ENCODE peak calls at places on chromosomes 5 and 9, in five cellular contexts. One of them, this sample, is unnamed.

GRCh38 chr5:57986746-57987145 is 473.1 kb downstream of the PLK2 start:
- DNase-seq in effector memory CD4-positive, alpha-beta T cell: no peak
- DNase-seq in uterus: peak; percentile 18
- DNase-seq in fibroblast of the aortic adventitia: peak; percentile 40
- DNase-seq in spleen: no peak
- DNase-seq in this sample: no peak

GRCh38 chr5:80143491-80143890 is 108.3 kb downstream of the THBS4 start:
- DNase-seq in effector memory CD4-positive, alpha-beta T cell: no peak
- DNase-seq in uterus: no peak
- DNase-seq in fibroblast of the aortic adventitia: no peak
- DNase-seq in spleen: peak; percentile 77
- DNase-seq in this sample: no peak

GRCh38 chr5:79510638-79511037 is 3.3 kb downstream of the HOMER1 start:
- DNase-seq in effector memory CD4-positive, alpha-beta T cell: no peak
- DNase-seq in uterus: no peak
- DNase-seq in fibroblast of the aortic adventitia: no peak
- DNase-seq in spleen: no peak
- DNase-seq in this sample: no peak

GRCh38 chr9:128946945-128947422 is 419 bp downstream of the DOLK start:
- DNase-seq in effector memory CD4-positive, alpha-beta T cell: no peak
- DNase-seq in uterus: no peak
- DNase-seq in fibroblast of the aortic adventitia: peak; percentile 28
- DNase-seq in spleen: no peak
- DNase-seq in this sample: no peak

GRCh38 chr5:902129-902916 is 9.6 kb downstream of the TRIP13 start:
- DNase-seq in effector memory CD4-positive, alpha-beta T cell: no peak
- DNase-seq in uterus: peak; percentile 3
- DNase-seq in fibroblast of the aortic adventitia: no peak
- DNase-seq in spleen: peak; percentile 55
- DNase-seq in this sample: no peak

GRCh38 chr5:83077662-83078261 is 415 bp downstream of the XRCC4 start:
- DNase-seq in effector memory CD4-positive, alpha-beta T cell: no peak
- DNase-seq in uterus: no peak
- DNase-seq in fibroblast of the aortic adventitia: no peak
- DNase-seq in spleen: no peak
- DNase-seq in this sample: peak; percentile 15

GRCh38 chr5:174827521-174827920 is 103.1 kb downstream of the MSX2 start:
- DNase-seq in effector memory CD4-positive, alpha-beta T cell: no peak
- DNase-seq in uterus: no peak
- DNase-seq in fibroblast of the aortic adventitia: peak; percentile 29
- DNase-seq in spleen: no peak
- DNase-seq in this sample: no peak

GRCh38 chr9:129405089-129405830 is 215.6 kb downstream of the C9orf50 start:
- DNase-seq in effector memory CD4-positive, alpha-beta T cell: no peak
- DNase-seq in uterus: no peak
- DNase-seq in fibroblast of the aortic adventitia: peak; percentile 68
- DNase-seq in spleen: peak; percentile 47
- DNase-seq in this sample: no peak

GRCh38 chr9:20692554-20692953 is 8.5 kb downstream of the FOCAD start:
- DNase-seq in effector memory CD4-positive, alpha-beta T cell: no peak
- DNase-seq in uterus: no peak
- DNase-seq in fibroblast of the aortic adventitia: no peak
- DNase-seq in spleen: no peak
- DNase-seq in this sample: no peak

GRCh38 chr9:137828527-137829259 is 48.9 kb upstream of the CACNA1B start:
- DNase-seq in effector memory CD4-positive, alpha-beta T cell: no peak
- DNase-seq in uterus: no peak
- DNase-seq in fibroblast of the aortic adventitia: peak; percentile 4
- DNase-seq in spleen: no peak
- DNase-seq in this sample: no peak

GRCh38 chr5:89260254-89260653 is 377.3 kb upstream of the MEF2C start:
- DNase-seq in effector memory CD4-positive, alpha-beta T cell: no peak
- DNase-seq in uterus: no peak
- DNase-seq in fibroblast of the aortic adventitia: peak; percentile 58
- DNase-seq in spleen: no peak
- DNase-seq in this sample: no peak

GRCh38 chr5:181052526-181052927 is 12.5 kb downstream of the BTNL9 start:
- DNase-seq in effector memory CD4-positive, alpha-beta T cell: no peak
- DNase-seq in uterus: no peak
- DNase-seq in fibroblast of the aortic adventitia: no peak
- DNase-seq in spleen: peak; percentile 80
- DNase-seq in this sample: no peak

GRCh38 chr9:132632426-132632825 is 37.4 kb downstream of the DDX31 start:
- DNase-seq in effector memory CD4-positive, alpha-beta T cell: no peak
- DNase-seq in uterus: no peak
- DNase-seq in fibroblast of the aortic adventitia: no peak
- DNase-seq in spleen: no peak
- DNase-seq in this sample: no peak

GRCh38 chr9:124884376-124884775 is 22.4 kb downstream of the ARPC5L start:
- DNase-seq in effector memory CD4-positive, alpha-beta T cell: no peak
- DNase-seq in uterus: no peak
- DNase-seq in fibroblast of the aortic adventitia: no peak
- DNase-seq in spleen: no peak
- DNase-seq in this sample: no peak

GRCh38 chr5:176741566-176742211 is 68.7 kb upstream of the UNC5A start:
- DNase-seq in effector memory CD4-positive, alpha-beta T cell: no peak
- DNase-seq in uterus: no peak
- DNase-seq in fibroblast of the aortic adventitia: no peak
- DNase-seq in spleen: peak; percentile 25
- DNase-seq in this sample: no peak

GRCh38 chr9:34498511-34498910 is 24.3 kb downstream of the ENHO start:
- DNase-seq in effector memory CD4-positive, alpha-beta T cell: no peak
- DNase-seq in uterus: no peak
- DNase-seq in fibroblast of the aortic adventitia: no peak
- DNase-seq in spleen: peak; percentile 32
- DNase-seq in this sample: no peak

GRCh38 chr9:110261631-110262030 is 5.3 kb upstream of the TXN start:
- DNase-seq in effector memory CD4-positive, alpha-beta T cell: no peak
- DNase-seq in uterus: no peak
- DNase-seq in fibroblast of the aortic adventitia: no peak
- DNase-seq in spleen: no peak
- DNase-seq in this sample: no peak

GRCh38 chr9:36396985-36397384 is 3.1 kb downstream of the RNF38 start:
- DNase-seq in effector memory CD4-positive, alpha-beta T cell: no peak
- DNase-seq in uterus: no peak
- DNase-seq in fibroblast of the aortic adventitia: no peak
- DNase-seq in spleen: no peak
- DNase-seq in this sample: no peak

DNA sequence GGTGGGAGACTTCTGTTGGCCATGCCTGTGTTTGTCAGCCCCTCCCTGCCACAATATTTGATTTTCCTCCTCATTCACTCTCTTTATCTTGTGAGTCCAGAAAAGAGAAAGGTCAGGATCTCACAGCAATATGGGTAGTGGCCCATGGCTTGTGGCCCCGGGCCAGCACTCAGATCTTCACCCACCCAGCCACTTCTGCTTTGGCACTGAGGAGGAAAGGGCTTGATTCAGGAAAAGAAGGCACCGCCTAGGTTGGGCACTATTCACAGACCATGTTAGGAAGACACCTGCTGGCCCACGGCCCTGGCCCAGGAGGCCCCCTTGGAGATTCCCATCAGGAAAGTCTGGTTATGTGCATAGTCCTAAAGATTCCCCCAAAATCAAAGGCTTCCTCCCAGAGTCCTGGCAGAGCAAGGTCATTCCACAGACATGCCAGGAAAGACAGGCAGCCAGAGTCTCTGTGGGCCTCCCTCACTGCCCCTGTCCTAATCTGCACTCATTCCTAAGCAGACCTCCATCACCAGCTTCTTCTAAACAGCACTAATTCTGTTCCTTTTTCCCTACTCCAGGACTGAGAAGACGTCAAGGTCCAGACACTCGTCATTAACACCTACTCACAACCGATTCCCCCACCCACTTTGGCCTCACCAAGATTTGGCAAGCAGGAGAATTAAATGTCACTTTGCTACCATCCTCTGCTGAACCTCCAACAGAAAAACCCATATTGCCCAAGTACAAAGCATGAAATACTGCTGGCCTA is 179.3 kb downstream of the DEPDC1B start:
- DNase-seq in effector memory CD4-positive, alpha-beta T cell: no peak
- DNase-seq in uterus: no peak
- DNase-seq in fibroblast of the aortic adventitia: no peak
- DNase-seq in spleen: no peak
- DNase-seq in this sample: no peak
- H3K4me3 ChIP-seq in effector memory CD4-positive, alpha-beta T cell: no peak overlapping the region
- H3K4me3 ChIP-seq in uterus: no peak overlapping the region
- H3K4me3 ChIP-seq in fibroblast of the aortic adventitia: no peak overlapping the region
- H3K4me3 ChIP-seq in spleen: no peak overlapping the region
- H3K4me3 ChIP-seq in this sample: peak overlapping the region; percentile 63

DNA sequence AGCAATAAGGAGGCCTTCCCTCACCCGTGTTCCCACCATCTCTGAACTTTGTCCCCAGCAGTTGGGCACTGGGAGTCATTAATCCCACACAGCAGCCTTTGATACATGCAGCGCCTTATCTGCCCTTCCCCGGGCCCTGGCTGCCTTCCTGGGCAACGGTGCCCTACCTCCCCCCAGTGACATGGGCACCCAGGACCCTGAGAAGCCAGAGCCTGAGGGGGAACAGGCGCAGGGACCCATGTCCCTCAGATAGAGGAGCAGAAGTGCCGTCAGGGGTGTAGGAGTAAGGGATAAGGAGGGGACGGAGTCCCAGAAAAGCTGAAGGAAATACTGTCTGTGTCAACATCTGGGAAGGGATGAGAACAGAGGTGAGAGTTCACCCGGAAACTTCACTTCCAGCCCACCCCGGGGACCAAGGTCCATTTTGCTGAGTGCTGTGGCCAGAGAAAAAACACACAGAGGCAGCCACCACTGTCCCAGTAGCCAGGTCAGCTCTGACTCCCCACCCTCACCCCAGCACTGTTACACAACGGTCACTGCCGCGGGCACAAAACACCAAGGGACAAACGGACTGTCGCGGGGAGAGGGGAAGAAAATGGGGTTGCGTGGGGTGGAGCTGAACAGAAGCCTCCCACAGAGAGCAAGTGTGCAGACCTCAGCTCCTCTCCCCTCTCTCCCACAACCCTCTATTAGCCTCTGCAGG is 3.8 kb downstream of the PCDH1 start:
- DNase-seq in effector memory CD4-positive, alpha-beta T cell: no peak
- DNase-seq in uterus: no peak
- DNase-seq in fibroblast of the aortic adventitia: no peak
- DNase-seq in spleen: peak; percentile 70
- DNase-seq in this sample: no peak
- H3K4me3 ChIP-seq in effector memory CD4-positive, alpha-beta T cell: no peak overlapping the region
- H3K4me3 ChIP-seq in uterus: no peak overlapping the region
- H3K4me3 ChIP-seq in fibroblast of the aortic adventitia: no peak overlapping the region
- H3K4me3 ChIP-seq in spleen: no peak overlapping the region
- H3K4me3 ChIP-seq in this sample: no peak overlapping the region

GRCh38 chr5:132776932-132777208 is 169 bp downstream of the SEPTIN8 start:
- DNase-seq in effector memory CD4-positive, alpha-beta T cell: no peak
- DNase-seq in uterus: no peak
- DNase-seq in fibroblast of the aortic adventitia: no peak
- DNase-seq in spleen: no peak
- DNase-seq in this sample: no peak

GRCh38 chr5:132776077-132776931 is 735 bp downstream of the SEPTIN8 start:
- DNase-seq in effector memory CD4-positive, alpha-beta T cell: no peak
- DNase-seq in uterus: peak; percentile 41
- DNase-seq in fibroblast of the aortic adventitia: peak; percentile 47
- DNase-seq in spleen: no peak
- DNase-seq in this sample: no peak

GRCh38 chr5:132774896-132775295 is 2.1 kb downstream of the SEPTIN8 start:
- DNase-seq in effector memory CD4-positive, alpha-beta T cell: no peak
- DNase-seq in uterus: no peak
- DNase-seq in fibroblast of the aortic adventitia: peak; percentile 72
- DNase-seq in spleen: no peak
- DNase-seq in this sample: no peak

GRCh38 chr5:132774406-132774805 is 2.6 kb downstream of the SEPTIN8 start:
- DNase-seq in effector memory CD4-positive, alpha-beta T cell: no peak
- DNase-seq in uterus: no peak
- DNase-seq in fibroblast of the aortic adventitia: no peak
- DNase-seq in spleen: no peak
- DNase-seq in this sample: no peak

GRCh38 chr5:132775439-132776076 is 1.5 kb downstream of the SEPTIN8 start:
- DNase-seq in effector memory CD4-positive, alpha-beta T cell: no peak
- DNase-seq in uterus: no peak
- DNase-seq in fibroblast of the aortic adventitia: peak; percentile 30
- DNase-seq in spleen: no peak
- DNase-seq in this sample: no peak
- H3K4me3 ChIP-seq in effector memory CD4-positive, alpha-beta T cell: no peak overlapping the region
- H3K4me3 ChIP-seq in uterus: no peak overlapping the region
- H3K4me3 ChIP-seq in fibroblast of the aortic adventitia: peak overlapping the region; percentile 81
- H3K4me3 ChIP-seq in spleen: no peak overlapping the region
- H3K4me3 ChIP-seq in this sample: no peak overlapping the region

DNA sequence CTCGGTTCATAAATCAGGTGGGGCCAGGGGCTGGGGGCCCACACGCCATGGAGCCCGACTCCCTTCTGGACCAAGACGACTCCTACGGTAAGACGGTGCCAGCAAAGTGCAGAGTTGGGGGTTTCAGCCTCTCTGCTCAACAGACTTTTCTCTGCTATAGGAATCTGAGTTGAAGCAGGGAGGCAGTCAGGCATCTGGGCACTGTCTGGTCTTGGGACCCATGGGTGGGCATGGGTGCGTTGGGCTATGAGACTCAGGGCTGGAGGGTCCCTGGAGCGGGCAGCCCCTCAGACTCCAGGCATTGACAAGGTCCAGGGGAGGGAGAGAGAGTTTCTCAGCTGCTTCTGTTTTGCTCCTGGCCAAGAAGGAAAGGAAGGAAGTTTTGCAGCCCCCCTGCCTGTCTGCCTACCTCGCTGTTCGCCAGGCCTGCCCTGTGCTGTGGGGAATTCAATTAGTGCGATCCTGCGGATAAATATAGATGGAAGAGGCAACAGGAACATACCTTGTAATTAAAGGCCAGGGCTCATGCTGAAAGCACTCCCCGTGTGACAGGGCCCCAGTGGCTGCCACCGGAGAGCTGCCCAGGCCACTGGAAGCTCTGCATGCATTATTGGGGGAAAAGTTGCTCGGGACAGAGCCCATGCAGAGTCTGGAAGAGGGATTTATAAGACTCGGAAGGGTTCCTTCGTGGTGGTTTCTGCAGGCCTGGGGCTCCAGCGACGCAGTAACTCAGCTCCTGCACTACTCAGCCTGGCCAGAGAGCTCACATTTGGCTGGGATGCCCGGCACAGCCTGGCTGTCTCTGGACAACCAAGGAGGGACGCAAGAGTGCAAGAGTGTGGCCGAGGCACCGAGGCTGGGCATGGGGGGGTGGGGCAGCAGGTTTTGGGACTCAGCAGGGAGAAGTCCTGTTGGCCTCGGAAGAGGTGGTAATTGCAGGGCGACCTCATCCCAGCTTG is 67.8 kb upstream of the GGTA1 start:
- DNase-seq in effector memory CD4-positive, alpha-beta T cell: no peak
- DNase-seq in uterus: peak; percentile 40
- DNase-seq in fibroblast of the aortic adventitia: peak; percentile 31
- DNase-seq in spleen: no peak
- DNase-seq in this sample: no peak
- H3K4me3 ChIP-seq in effector memory CD4-positive, alpha-beta T cell: no peak overlapping the region
- H3K4me3 ChIP-seq in uterus: peak overlapping the region; percentile 23
- H3K4me3 ChIP-seq in fibroblast of the aortic adventitia: peak overlapping the region; percentile 63
- H3K4me3 ChIP-seq in spleen: no peak overlapping the region
- H3K4me3 ChIP-seq in this sample: no peak overlapping the region